ENCODE peak calls at places on chromosomes 4 and X, in four cellular contexts. G is SK-N-SH, D is GM12878, P is HepG2. M is an unnamed sample.

GRCh38 chrX:2888309-2888708 is 40.8 kb downstream of the ARSD start:
- DNase-seq in G (no peak), D (no peak), P (no peak), M (no peak)

GRCh38 chr4:124144302-124144701 is 568.2 kb downstream of the ANKRD50 start:
- DNase-seq in G (no peak), D (no peak), P (no peak), M (no peak)

GRCh38 chrX:72644946-72645345 is 69.2 kb downstream of the PHKA1 start:
- DNase-seq in G (no peak), D (no peak), P (no peak), M (no peak)

GRCh38 chr4:141543176-141543575 is 93.2 kb upstream of the IL15 start:
- DNase-seq in G (no peak), D (no peak), P (no peak), M (no peak)

GRCh38 chr4:145480257-145480656 is 1.4 kb upstream of the SMAD1 start:
- DNase-seq in G (no peak), D (no peak), P (no peak), M (no peak)

GRCh38 chr4:125938541-125938940 is 623.8 kb downstream of the FAT4 start:
- DNase-seq in G (no peak), D (no peak), P (no peak), M (no peak)

GRCh38 chr4:123943976-123944375 is 547.4 kb downstream of the SPRY1 start:
- DNase-seq in G (no peak), D (no peak), P (no peak), M (no peak)

GRCh38 chr4:174383783-174384182 is 100.1 kb downstream of the CEP44 start:
- DNase-seq in G (no peak), D (no peak), P (no peak), M (no peak)

GRCh38 chrX:22122510-22122909 is 90.4 kb downstream of the PHEX start:
- DNase-seq in G (no peak), D (no peak), P (no peak), M (no peak)

GRCh38 chr4:107826427-107826980 is 1.8 kb downstream of the SGMS2 start:
- DNase-seq in G (no peak), D (no peak), P (no peak), M (no peak)

GRCh38 chr4:85474818-85475630 is at the start of gene ARHGAP24:
- DNase-seq in G (peak), D (peak), P (peak), M (peak)

GRCh38 chr4:165345663-165346417 is 18.4 kb downstream of the MSMO1 start:
- DNase-seq in G (no peak), D (no peak), P (no peak), M (no peak)

GRCh38 chr4:26912810-26913209 is 52.2 kb downstream of the STIM2 start:
- DNase-seq in G (no peak), D (no peak), P (no peak), M (peak)

GRCh38 chr4:83083925-83084475 is 30.5 kb downstream of the PLAC8 start:
- DNase-seq in G (no peak), D (no peak), P (no peak), M (no peak)

GRCh38 chrX:42686296-42686695 is 91.7 kb downstream of the PPP1R2C start:
- DNase-seq in G (no peak), D (no peak), P (no peak), M (no peak)

GRCh38 chrX:10186355-10186754 is 29.6 kb downstream of the CLCN4 start:
- DNase-seq in G (no peak), D (no peak), P (no peak), M (no peak)

GRCh38 chrX:39211501-39211900 is 410.2 kb downstream of the MID1IP1 start:
- DNase-seq in G (no peak), D (no peak), P (no peak), M (no peak)

GRCh38 chr4:146506272-146506671 is 15.5 kb downstream of the SLC10A7 start:
- DNase-seq in G (no peak), D (no peak), P (no peak), M (no peak)

GRCh38 chr4:181301735-181302380 is 941.3 kb upstream of the TENM3 start:
- DNase-seq in G (no peak), D (no peak), P (peak), M (peak)

GRCh38 chrX:87846956-87847355 is 329.4 kb downstream of the KLHL4 start:
- DNase-seq in G (no peak), D (no peak), P (peak), M (no peak)

GRCh38 chr4:186472948-186473347 is 82.4 kb downstream of the MTNR1A start:
- DNase-seq in G (peak), D (no peak), P (peak), M (peak)

GRCh38 chr4:185359767-185360446 is 35.8 kb downstream of the LRP2BP start:
- DNase-seq in G (peak), D (no peak), P (no peak), M (peak)

GRCh38 chrX:153999359-154000037 is 20.2 kb downstream of the IRAK1 start:
- DNase-seq in G (no peak), D (no peak), P (no peak), M (no peak)

GRCh38 chrX:151753313-151754041 is 18.9 kb downstream of the CNGA2 start:
- DNase-seq in G (peak), D (no peak), P (peak), M (peak)

GRCh38 chr4:121648518-121648917 is 48.3 kb downstream of the ANXA5 start:
- DNase-seq in G (no peak), D (no peak), P (no peak), M (no peak)

GRCh38 chrX:131789664-131790063 is 233.4 kb upstream of the STK26 start:
- DNase-seq in G (no peak), D (no peak), P (no peak), M (no peak)

GRCh38 chr4:173821851-173822250 is 291.8 kb upstream of the HAND2 start:
- DNase-seq in G (no peak), D (no peak), P (no peak), M (no peak)

GRCh38 chrX:136652822-136653723 is 5.1 kb downstream of the CD40LG start:
- DNase-seq in G (no peak), D (no peak), P (no peak), M (no peak)

GRCh38 chr4:183455431-183456145 is 11.2 kb downstream of the CDKN2AIP start:
- DNase-seq in G (no peak), D (no peak), P (no peak), M (no peak)

GRCh38 chrX:18026171-18026570 is 165.1 kb upstream of the RAI2 start:
- DNase-seq in G (no peak), D (no peak), P (no peak), M (no peak)

GRCh38 chrX:35076061-35076460 is 133.5 kb downstream of the FAM47B start:
- DNase-seq in G (no peak), D (no peak), P (no peak), M (no peak)

GRCh38 chr4:84681488-84682274 is 98.8 kb downstream of the CDS1 start:
- DNase-seq in G (no peak), D (no peak), P (peak), M (peak)

GRCh38 chr4:10033191-10033881 is 12.0 kb upstream of the SLC2A9 start:
- DNase-seq in G (no peak), D (no peak), P (no peak), M (peak)

GRCh38 chr4:107719211-107719926 is 665 bp downstream of the PAPSS1 start:
- DNase-seq in G (no peak), D (no peak), P (peak), M (no peak)

GRCh38 chr4:70623301-70623700 is 5.2 kb upstream of the ENAM start:
- DNase-seq in G (no peak), D (no peak), P (no peak), M (no peak)

GRCh38 chrX:13309631-13310030 is 10.2 kb downstream of the ATXN3L start:
- DNase-seq in G (no peak), D (no peak), P (no peak), M (no peak)

GRCh38 chrX:100363926-100364325 is 46.1 kb downstream of the PCDH19 start:
- DNase-seq in G (no peak), D (no peak), P (no peak), M (no peak)

GRCh38 chrX:20253232-20253543 is 13.5 kb downstream of the RPS6KA3 start:
- DNase-seq in G (no peak), D (no peak), P (no peak), M (no peak)

GRCh38 chrX:20248592-20249192 is 18.0 kb downstream of the RPS6KA3 start:
- DNase-seq in G (no peak), D (no peak), P (no peak), M (no peak)

GRCh38 chrX:20254712-20255299 is 11.9 kb downstream of the RPS6KA3 start:
- DNase-seq in G (no peak), D (no peak), P (no peak), M (no peak)

GRCh38 chrX:20252392-20253231 is 14.1 kb downstream of the RPS6KA3 start:
- DNase-seq in G (peak), D (no peak), P (peak), M (peak)
- TF ChIP-seq SMC3 in G (peak), D (peak), P (peak), M (peak)

DNA sequence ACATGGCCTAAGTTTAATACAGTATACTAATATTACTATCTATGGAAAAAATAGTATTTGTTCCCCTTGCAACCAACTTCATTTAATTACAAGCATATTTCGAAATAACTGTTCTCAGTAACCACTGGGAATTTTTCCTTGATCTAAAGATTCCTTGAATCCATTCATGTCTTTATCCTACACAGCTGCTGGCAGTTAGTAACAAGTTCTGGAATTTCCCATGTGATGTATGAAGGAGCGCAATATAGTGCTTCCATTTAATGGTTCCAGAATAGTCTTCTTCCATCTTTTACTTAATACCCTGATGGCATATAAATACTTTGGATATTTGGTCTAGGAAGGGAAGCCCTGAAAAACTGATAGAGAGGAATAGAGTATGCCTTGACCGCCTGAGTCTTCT is 136.5 kb downstream of the AASDH start:
- DNase-seq in G (no peak), D (no peak), P (no peak), M (no peak)
- TF ChIP-seq SIN3A in G (no peak), D (no peak), P (no peak), M (no peak)

GRCh38 chr4:47485047-47485692 is at the start of gene ATP10D:
- DNase-seq in G (peak), D (peak), P (peak), M (peak)
- TF ChIP-seq CTCF in G (no peak), D (no peak), P (peak), M (no peak)

GRCh38 chr4:36281384-36282106 is at the start of gene DTHD1:
- DNase-seq in G (no peak), D (no peak), P (no peak), M (no peak)

GRCh38 chr4:36288727-36289126 is 7.3 kb downstream of the DTHD1 start:
- DNase-seq in G (no peak), D (no peak), P (no peak), M (no peak)

GRCh38 chr4:36286481-36286871 is 5.1 kb downstream of the DTHD1 start:
- DNase-seq in G (no peak), D (no peak), P (no peak), M (no peak)

GRCh38 chr4:36283912-36284465 is 2.6 kb downstream of the DTHD1 start:
- DNase-seq in G (no peak), D (no peak), P (no peak), M (no peak)

DNA sequence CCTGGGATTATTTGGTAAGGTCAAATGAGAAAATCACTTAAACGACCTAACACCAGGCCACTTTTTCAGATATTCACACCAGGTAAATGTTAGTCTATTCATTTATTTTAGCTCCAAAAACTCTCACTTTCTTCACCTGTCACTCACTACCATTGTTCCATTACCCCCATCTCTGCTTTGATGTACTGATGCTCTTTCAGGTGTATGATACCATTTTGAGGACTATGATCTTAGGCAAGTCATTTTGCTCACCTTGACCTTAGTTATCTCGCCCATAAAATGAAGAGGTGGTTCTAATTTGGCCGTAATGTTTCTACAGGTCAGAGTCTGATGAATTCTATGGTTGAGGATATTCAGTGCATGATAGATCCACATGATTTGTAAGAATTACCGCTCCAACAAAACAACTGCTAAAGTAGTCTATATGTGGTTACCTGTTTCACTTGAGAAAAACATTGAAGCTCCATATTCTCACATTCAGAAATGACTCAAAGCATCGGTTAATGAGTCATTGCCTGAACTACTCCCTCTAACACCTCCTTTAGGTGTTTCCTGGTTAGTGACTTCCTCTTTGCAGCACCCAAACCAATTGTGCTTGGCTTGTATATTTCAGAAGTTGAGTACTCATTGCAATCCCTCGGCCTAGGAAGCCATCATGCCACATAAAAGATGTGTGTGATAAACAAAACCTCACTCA is 4.5 kb downstream of the DTHD1 start:
- DNase-seq in G (no peak), D (peak), P (no peak), M (no peak)
- TF ChIP-seq SMC3 in G (no peak), D (no peak), P (no peak), M (no peak)

GRCh38 chr4:72314869-72315268 is 254.2 kb downstream of the ADAMTS3 start:
- DNase-seq in G (no peak), D (no peak), P (no peak), M (no peak)
- TF ChIP-seq SIN3A in G (no peak), D (no peak), P (no peak), M (no peak)

DNA sequence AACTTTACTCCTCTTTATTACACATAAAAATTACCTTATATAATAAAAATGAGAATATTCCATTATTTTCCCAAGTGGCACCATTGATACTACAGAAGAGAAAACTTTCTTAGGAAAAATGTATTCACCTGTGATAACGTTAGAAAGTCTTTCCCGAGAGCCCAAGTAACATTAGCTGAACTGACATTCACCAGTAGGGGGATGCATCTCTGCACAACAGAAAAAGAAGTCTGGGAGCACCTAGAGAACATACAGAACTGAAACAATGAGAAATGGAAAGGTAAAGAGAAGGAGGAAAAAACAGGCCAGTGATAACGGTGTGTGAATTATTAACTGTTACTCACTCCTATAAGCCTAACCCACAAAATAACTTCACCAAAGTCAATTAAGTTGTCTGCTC is 423.3 kb downstream of the CENPC start:
- DNase-seq in G (no peak), D (no peak), P (peak), M (no peak)
- TF ChIP-seq CTCF in G (peak), D (peak), P (peak), M (no peak)

DNA sequence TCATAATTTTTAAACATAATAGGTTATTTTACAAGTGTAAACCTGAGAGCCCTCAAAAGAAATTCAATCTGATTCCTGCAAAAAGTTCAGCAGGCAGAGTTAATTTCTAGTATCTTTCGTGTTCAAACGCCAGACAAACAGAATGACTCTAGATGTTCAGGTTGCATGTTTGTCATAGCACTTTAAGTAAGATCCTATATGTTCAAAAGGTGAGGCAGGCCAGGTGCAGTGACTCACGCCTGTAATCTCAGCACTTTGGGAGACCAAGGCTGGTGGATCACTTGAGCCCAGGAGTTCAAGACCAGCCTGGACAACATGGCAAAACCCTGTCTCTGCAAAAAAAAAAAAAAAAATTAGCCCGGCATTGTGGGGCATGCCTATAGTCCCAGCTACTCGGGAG is 1.1 kb upstream of the RASSF6 start:
- DNase-seq in G (no peak), D (no peak), P (no peak), M (no peak)
- TF ChIP-seq SMC3 in G (no peak), D (no peak), P (no peak), M (no peak)

DNA sequence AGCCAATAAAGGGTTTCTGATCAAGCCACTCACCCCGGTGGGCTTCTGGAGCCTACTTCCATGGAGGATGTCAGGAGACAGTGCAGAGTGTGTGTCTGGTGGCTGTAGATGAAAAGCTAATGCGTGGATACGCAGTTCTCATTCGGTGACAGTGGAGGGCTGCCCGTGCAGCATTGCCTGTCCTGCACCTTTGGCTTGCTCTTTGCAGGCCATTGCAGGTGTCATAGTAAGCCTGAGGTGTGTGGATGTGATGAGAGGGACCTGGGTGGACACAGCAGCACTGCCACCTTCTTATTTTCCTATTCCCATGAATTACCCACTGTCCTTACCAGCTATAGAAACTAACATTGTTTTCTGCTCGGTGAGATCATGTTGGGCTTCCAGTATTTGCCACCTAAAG is 101.2 kb downstream of the STK32B start:
- DNase-seq in G (no peak), D (no peak), P (no peak), M (no peak)
- TF ChIP-seq SIN3A in G (no peak), D (no peak), P (no peak), M (no peak)

GRCh38 chr4:528835-529234 is 29.8 kb downstream of the PIGG start:
- DNase-seq in G (no peak), D (no peak), P (no peak), M (no peak)
- TF ChIP-seq CTCF in G (no peak), D (no peak), P (no peak), M (no peak)

GRCh38 chrX:123962794-123963373 is 1.4 kb downstream of the STAG2 start:
- DNase-seq in G (peak), D (peak), P (peak), M (peak)
- TF ChIP-seq SMC3 in G (no peak), D (no peak), P (no peak), M (no peak)